ENCODE peak calls at places on chromosome 10, in four cellular contexts. J is sigmoid colon, Y is HCT116, V is thoracic aorta. S is an unnamed sample.
A peak's percentile ranks its signal among the peaks of the same experiment; 100 is the strongest.

GRCh38 chr10:114893248-114893647 is 44.7 kb upstream of the TRUB1 start:
- DNase-seq in J (no peak), Y (peak; percentile 55), V (no peak), S (no peak)

GRCh38 chr10:97427571-97428179 is 1.7 kb downstream of the PGAM1 start:
- DNase-seq in J (no peak), Y (no peak), V (no peak), S (peak; percentile 79)

GRCh38 chr10:109998513-109998912 is 9.3 kb upstream of the ADD3 start:
- DNase-seq in J (no peak), Y (no peak), V (no peak), S (no peak)

GRCh38 chr10:89458289-89458688 is 43.9 kb downstream of the IFIT5 start:
- DNase-seq in J (no peak), Y (no peak), V (no peak), S (no peak)

GRCh38 chr10:69014171-69014570 is 25.6 kb downstream of the KIFBP start:
- DNase-seq in J (no peak), Y (no peak), V (no peak), S (no peak)

GRCh38 chr10:77592946-77593636 is 44.5 kb downstream of the KCNMA1 start:
- DNase-seq in J (peak; percentile 70), Y (peak; percentile 63), V (peak; percentile 48), S (no peak)

GRCh38 chr10:99667108-99667751 is 7.9 kb downstream of the ENTPD7 start:
- DNase-seq in J (no peak), Y (peak; percentile 54), V (no peak), S (no peak)

GRCh38 chr10:46325021-46325420 is 38.2 kb downstream of the ANTXRL start:
- DNase-seq in J (no peak), Y (no peak), V (no peak), S (no peak)

GRCh38 chr10:116001266-116001857 is 271.6 kb downstream of the GFRA1 start:
- DNase-seq in J (no peak), Y (no peak), V (no peak), S (no peak)

GRCh38 chr10:74586088-74586585 is 240.3 kb upstream of the KAT6B start:
- DNase-seq in J (no peak), Y (no peak), V (no peak), S (peak; percentile 9)

GRCh38 chr10:8520382-8520781 is 465.9 kb downstream of the GATA3 start:
- DNase-seq in J (no peak), Y (no peak), V (no peak), S (no peak)

GRCh38 chr10:35063837-35064454 is 26.2 kb downstream of the CUL2 start:
- DNase-seq in J (no peak), Y (no peak), V (no peak), S (no peak)

GRCh38 chr10:99656199-99657064 is 2.9 kb upstream of the ENTPD7 start:
- DNase-seq in J (no peak), Y (no peak), V (no peak), S (no peak)

GRCh38 chr10:87721781-87722180 is 62.1 kb downstream of the PAPSS2 start:
- DNase-seq in J (no peak), Y (no peak), V (no peak), S (no peak)

GRCh38 chr10:37734971-37735370 is 122.4 kb downstream of the ZNF248 start:
- DNase-seq in J (no peak), Y (peak; percentile 54), V (no peak), S (no peak)

GRCh38 chr10:98374176-98374969 is 40.6 kb downstream of the PYROXD2 start:
- DNase-seq in J (no peak), Y (no peak), V (no peak), S (no peak)

GRCh38 chr10:71631007-71631859 is 88.3 kb downstream of the C10orf105 start:
- DNase-seq in J (no peak), Y (no peak), V (no peak), S (no peak)

GRCh38 chr10:124647421-124648130 is 96.6 kb downstream of the FAM53B start:
- DNase-seq in J (peak; percentile 82), Y (peak; percentile 15), V (no peak), S (peak; percentile 89)

GRCh38 chr10:103449208-103450144 is 2.7 kb downstream of the CALHM2 start:
- DNase-seq in J (no peak), Y (no peak), V (no peak), S (no peak)

GRCh38 chr10:93703066-93703465 is 674 bp upstream of the FRA10AC1 start:
- DNase-seq in J (no peak), Y (no peak), V (no peak), S (peak; percentile 15)

GRCh38 chr10:27223964-27224363 is 16.6 kb downstream of the ACBD5 start:
- DNase-seq in J (no peak), Y (no peak), V (no peak), S (no peak)

GRCh38 chr10:48309711-48310226 is 3.3 kb downstream of the MAPK8 start:
- DNase-seq in J (no peak), Y (peak; percentile 67), V (no peak), S (no peak)

GRCh38 chr10:103602852-103603155 is 109.3 kb downstream of the NEURL1 start:
- DNase-seq in J (no peak), Y (no peak), V (no peak), S (no peak)

GRCh38 chr10:111933937-111934336 is 249.6 kb downstream of the GPAM start:
- DNase-seq in J (no peak), Y (no peak), V (no peak), S (no peak)
- TF ChIP-seq CTCF in J (no peak), Y (no peak), V (no peak), S (no peak)

GRCh38 chr10:79352035-79352595 is 4.8 kb downstream of the PPIF start:
- DNase-seq in J (no peak), Y (no peak), V (no peak), S (no peak)

GRCh38 chr10:79353000-79353406 is 5.7 kb downstream of the PPIF start:
- DNase-seq in J (no peak), Y (no peak), V (no peak), S (no peak)

GRCh38 chr10:79350407-79351154 is 3.3 kb downstream of the PPIF start:
- DNase-seq in J (no peak), Y (no peak), V (no peak), S (no peak)

GRCh38 chr10:79349766-79350406 is 2.6 kb downstream of the PPIF start:
- DNase-seq in J (no peak), Y (no peak), V (no peak), S (no peak)

GRCh38 chr10:79351332-79351731 is 4.1 kb downstream of the PPIF start:
- DNase-seq in J (no peak), Y (no peak), V (no peak), S (no peak)
- H3K36me3 ChIP-seq in J (peaks cover 48% of the 10 kb centered on the region), Y (peaks cover 70% of the 10 kb centered on the region), V (peaks cover 21% of the 10 kb centered on the region), S (peaks cover 19% of the 10 kb centered on the region)

GRCh38 chr10:29924436-29924835 is 134.9 kb downstream of the JCAD start:
- DNase-seq in J (no peak), Y (no peak), V (no peak), S (no peak)

GRCh38 chr10:29923416-29923970 is 135.9 kb downstream of the JCAD start:
- DNase-seq in J (no peak), Y (no peak), V (no peak), S (no peak)

GRCh38 chr10:29925771-29926345 is 133.5 kb downstream of the JCAD start:
- DNase-seq in J (no peak), Y (no peak), V (no peak), S (no peak)

GRCh38 chr10:29929006-29929405 is 130.4 kb downstream of the JCAD start:
- DNase-seq in J (no peak), Y (no peak), V (no peak), S (no peak)

GRCh38 chr10:29926649-29927048 is 132.7 kb downstream of the JCAD start:
- DNase-seq in J (no peak), Y (no peak), V (no peak), S (no peak)
- TF ChIP-seq CTCF in J (no peak), Y (no peak), V (peak; percentile 45), S (no peak)

GRCh38 chr10:113650172-113650571 is 13.7 kb downstream of the NRAP start:
- DNase-seq in J (no peak), Y (no peak), V (no peak), S (no peak)
- H3K36me3 ChIP-seq in J (no peaks in the 10 kb centered on the region), Y (no peaks in the 10 kb centered on the region), V (no peaks in the 10 kb centered on the region), S (no peaks in the 10 kb centered on the region)

GRCh38 chr10:70267161-70267933 is 16.5 kb downstream of the NPFFR1 start:
- DNase-seq in J (no peak), Y (peak; percentile 73), V (no peak), S (no peak)
- TF ChIP-seq CTCF in J (no peak), Y (no peak), V (no peak), S (no peak)

S was measured in mucosa of descending colon.